ENCODE peak calls at places on chromosomes 16 and 17, in seven cellular contexts. U is C1 segment of cervical spinal cord, N is T-helper 1 cell, T is GM23338, H is IMR-90, L is nephron progenitor cell, F is body of pancreas. O is an unnamed sample.

GRCh38 chr17:27207073-27207511 is 86.8 kb upstream of the WSB1 start:
- DNase-seq in L (no peak), F (no peak), U (no peak), T (no peak), H (peak; percentile 71), N (no peak), O (no peak)

GRCh38 chr16:9061358-9061813 is 30.1 kb upstream of the HAPSTR1 start:
- DNase-seq in T (no peak), U (no peak), H (peak; percentile 82), N (no peak), F (no peak), L (no peak), O (no peak)

GRCh38 chr16:1193143-1193824 is 31.8 kb downstream of the TPSG1 start:
- DNase-seq in T (no peak), U (no peak), F (no peak), H (no peak), N (no peak), L (no peak), O (no peak)

GRCh38 chr17:4643676-4644075 is 2.2 kb upstream of the ALOX15 start:
- DNase-seq in F (no peak), T (no peak), H (no peak), L (no peak), U (no peak), N (no peak), O (no peak)

GRCh38 chr17:77455111-77455877 is 314.5 kb downstream of the SEC14L1 start:
- DNase-seq in T (no peak), L (no peak), U (no peak), H (peak; percentile 96), F (no peak), N (no peak), O (no peak)

GRCh38 chr17:35588196-35588920 is 1.2 kb downstream of the AP2B1 start:
- DNase-seq in H (peak; percentile 79), N (no peak), T (peak; percentile 40), U (no peak), L (no peak), F (no peak), O (no peak)

GRCh38 chr16:55559233-55559632 is 7.3 kb upstream of the CAPNS2 start:
- DNase-seq in U (no peak), T (no peak), F (no peak), L (no peak), N (no peak), H (peak; percentile 73), O (no peak)

GRCh38 chr16:61820820-61821219 is 215.4 kb downstream of the CDH8 start:
- DNase-seq in H (no peak), U (no peak), L (no peak), F (no peak), N (no peak), T (no peak), O (no peak)

GRCh38 chr17:16052486-16052885 is 52.9 kb downstream of the TTC19 start:
- DNase-seq in N (no peak), H (peak; percentile 40), F (no peak), T (no peak), U (no peak), L (no peak), O (no peak)

GRCh38 chr16:685967-686366 is 1.8 kb upstream of the JMJD8 start:
- DNase-seq in H (peak; percentile 13), F (peak; percentile 65), T (peak; percentile 61), U (no peak), L (peak; percentile 65), N (no peak), O (no peak)

GRCh38 chr16:4505356-4506153 is 29.4 kb downstream of the HMOX2 start:
- DNase-seq in F (no peak), T (no peak), N (peak; percentile 58), H (no peak), L (no peak), U (no peak), O (peak; percentile 44)

GRCh38 chr16:50954469-50954868 is 196.6 kb downstream of the SALL1 start:
- DNase-seq in L (no peak), T (no peak), F (no peak), U (no peak), H (no peak), N (no peak), O (no peak)

GRCh38 chr16:2296662-2297505 is 29.0 kb upstream of the RNPS1 start:
- DNase-seq in U (no peak), L (no peak), F (peak; percentile 61), T (peak; percentile 74), N (no peak), H (no peak), O (no peak)

GRCh38 chr16:79090966-79091365 is 509.6 kb downstream of the MAF start:
- DNase-seq in H (no peak), T (no peak), L (no peak), N (no peak), F (no peak), U (no peak), O (no peak)

GRCh38 chr16:83733301-83733700 is 74.5 kb upstream of the HSBP1 start:
- DNase-seq in H (peak; percentile 68), U (no peak), L (no peak), N (no peak), T (no peak), F (peak; percentile 12), O (no peak)

GRCh38 chr17:80382446-80382845 is 32.5 kb upstream of the ENDOV start:
- DNase-seq in L (no peak), H (no peak), T (no peak), N (no peak), F (no peak), U (no peak), O (no peak)

GRCh38 chr17:17304521-17304985 is 1.4 kb downstream of the NT5M start:
- DNase-seq in F (no peak), U (no peak), T (no peak), L (no peak), N (no peak), H (no peak), O (no peak)

GRCh38 chr17:12362853-12363252 is 302.8 kb upstream of the MYOCD start:
- DNase-seq in H (no peak), N (no peak), F (no peak), L (no peak), U (no peak), T (no peak), O (no peak)

GRCh38 chr17:72430611-72431432 is 310.0 kb downstream of the SOX9 start:
- DNase-seq in N (no peak), F (no peak), H (no peak), U (no peak), L (no peak), T (peak; percentile 67), O (no peak)

GRCh38 chr17:71535311-71535710 is 585.5 kb upstream of the SOX9 start:
- DNase-seq in T (no peak), U (no peak), F (no peak), L (no peak), H (no peak), N (no peak), O (no peak)

GRCh38 chr16:77009453-77009852 is 181.5 kb upstream of the MON1B start:
- DNase-seq in L (no peak), T (no peak), N (no peak), U (no peak), H (no peak), F (no peak), O (no peak)

GRCh38 chr16:380837-381787 is 666 bp downstream of the PGAP6 start:
- DNase-seq in N (peak; percentile 32), U (no peak), T (peak; percentile 59), H (peak; percentile 10), L (peak; percentile 50), F (peak; percentile 47), O (no peak)

GRCh38 chr16:70638814-70639792 is 7.3 kb upstream of the IL34 start:
- DNase-seq in N (no peak), F (no peak), L (no peak), T (no peak), H (peak; percentile 87), U (peak; percentile 19), O (no peak)

GRCh38 chr16:75306102-75306762 is 54.8 kb upstream of the BCAR1 start:
- DNase-seq in T (no peak), F (peak; percentile 53), U (peak; percentile 13), N (no peak), H (peak; percentile 47), L (no peak), O (no peak)

GRCh38 chr16:85665929-85666328 is 22.8 kb downstream of the GINS2 start:
- DNase-seq in U (no peak), H (no peak), L (no peak), T (no peak), F (no peak), N (no peak), O (no peak)

GRCh38 chr16:30113711-30114333 is 485 bp upstream of the GDPD3 start:
- DNase-seq in F (no peak), T (no peak), L (no peak), H (peak; percentile 20), N (no peak), U (no peak), O (no peak)

GRCh38 chr17:12041316-12041715 is 20.6 kb downstream of the MAP2K4 start:
- DNase-seq in U (no peak), T (no peak), H (peak; percentile 87), F (no peak), N (no peak), L (no peak), O (no peak)

GRCh38 chr16:52624891-52625290 is 77.9 kb upstream of the TOX3 start:
- DNase-seq in F (no peak), H (no peak), U (no peak), T (no peak), N (no peak), L (no peak), O (no peak)

GRCh38 chr17:43936434-43936833 is 5.8 kb downstream of the PPY start:
- DNase-seq in L (no peak), N (no peak), U (no peak), T (no peak), H (peak; percentile 39), F (no peak), O (no peak)

GRCh38 chr16:1612320-1613111 is at the start of gene CRAMP1:
- DNase-seq in N (peak; percentile 21), H (no peak), L (peak; percentile 47), F (peak; percentile 39), T (peak; percentile 29), U (no peak), O (no peak)

GRCh38 chr17:44113382-44113781 is 10.1 kb downstream of the HDAC5 start:
- DNase-seq in H (no peak), U (no peak), F (no peak), T (no peak), N (no peak), L (no peak), O (no peak)

GRCh38 chr16:10097273-10097672 is 85.0 kb downstream of the GRIN2A start:
- DNase-seq in H (no peak), U (no peak), F (no peak), L (no peak), T (no peak), N (no peak), O (no peak)

GRCh38 chr16:86584726-86585721 is 6.7 kb downstream of the FOXL1 start:
- DNase-seq in L (no peak), F (no peak), T (no peak), H (no peak), N (no peak), U (no peak), O (no peak)

GRCh38 chr16:56967733-56968132 is 6.0 kb downstream of the CETP start:
- DNase-seq in N (no peak), T (no peak), H (no peak), L (no peak), U (no peak), F (no peak), O (no peak)

GRCh38 chr17:67435122-67435521 is 58.0 kb downstream of the PITPNC1 start:
- DNase-seq in N (peak; percentile 41), L (no peak), U (no peak), H (no peak), T (no peak), F (no peak), O (peak; percentile 62)

GRCh38 chr17:67520282-67520906 is 143.3 kb downstream of the PITPNC1 start:
- DNase-seq in U (no peak), L (peak; percentile 28), F (no peak), T (no peak), H (peak; percentile 48), N (no peak), O (no peak)

GRCh38 chr16:58456193-58456592 is 43.8 kb upstream of the NDRG4 start:
- DNase-seq in F (no peak), H (no peak), L (no peak), U (no peak), T (no peak), N (no peak), O (no peak)

GRCh38 chr17:68804777-68805176 is 150.4 kb downstream of the ABCA8 start:
- DNase-seq in N (no peak), H (no peak), T (no peak), U (no peak), L (no peak), F (no peak), O (no peak)

O was measured in NK-92 treated with Interleukin-12 subunit alpha and Interleukin-12 subunit beta, amount 100 ng/mL, for 24 hours.